ENCODE peak calls at places on chromosomes 5 and 9, in four cellular contexts. J is AG04450, R is dorsolateral prefrontal cortex, H is neural progenitor cell. Y is an unnamed sample.
A peak's percentile ranks its signal among the peaks of the same experiment; 100 is the strongest.

GRCh38 chr5:32193591-32193990 is 19.5 kb upstream of the GOLPH3 start:
- DNase-seq in R (no peak), H (no peak), J (no peak), Y (no peak)

GRCh38 chr5:179371681-179372675 is 26.7 kb upstream of the ADAMTS2 start:
- DNase-seq in H (no peak), R (no peak), J (no peak), Y (peak; percentile 43)

GRCh38 chr5:169064093-169064492 is 236.8 kb downstream of the SLIT3 start:
- DNase-seq in J (no peak), H (peak; percentile 28), R (no peak), Y (no peak)

GRCh38 chr5:172453986-172454354 is 355 bp downstream of the SH3PXD2B start:
- DNase-seq in J (no peak), H (peak; percentile 82), R (no peak), Y (peak; percentile 58)

GRCh38 chr9:89941875-89942274 is 337.1 kb downstream of the GADD45G start:
- DNase-seq in R (no peak), H (no peak), J (peak; percentile 84), Y (peak; percentile 32)

GRCh38 chr9:116646661-116647514 is 40.2 kb upstream of the TRIM32 start:
- DNase-seq in J (no peak), R (no peak), H (peak; percentile 65), Y (peak; percentile 24)

GRCh38 chr5:45109636-45110035 is 300.9 kb downstream of the MRPS30 start:
- DNase-seq in J (no peak), R (no peak), H (no peak), Y (no peak)

GRCh38 chr9:75071530-75072122 is 16.3 kb downstream of the NMRK1 start:
- DNase-seq in R (no peak), H (no peak), J (no peak), Y (peak; percentile 22)

GRCh38 chr9:36878986-36879982 is 154.8 kb downstream of the PAX5 start:
- DNase-seq in J (no peak), R (no peak), H (no peak), Y (no peak)

GRCh38 chr5:8912106-8912505 is 633.8 kb downstream of the SEMA5A start:
- DNase-seq in R (no peak), J (no peak), H (no peak), Y (no peak)

GRCh38 chr5:149298857-149299404 is 27.3 kb downstream of the AFAP1L1 start:
- DNase-seq in J (no peak), H (no peak), R (no peak), Y (no peak)

GRCh38 chr5:33425334-33425733 is 15.4 kb upstream of the TARS1 start:
- DNase-seq in R (no peak), H (no peak), J (no peak), Y (no peak)

GRCh38 chr5:1655496-1656270 is 131.9 kb upstream of the LPCAT1 start:
- DNase-seq in J (no peak), H (no peak), R (peak; percentile 18), Y (no peak)

GRCh38 chr9:6739218-6739617 is 18.6 kb upstream of the KDM4C start:
- DNase-seq in J (no peak), H (no peak), R (no peak), Y (no peak)

GRCh38 chr9:20358201-20358600 is 264.1 kb downstream of the MLLT3 start:
- DNase-seq in J (no peak), R (no peak), H (no peak), Y (no peak)

GRCh38 chr5:55986931-55987330 is 7.8 kb downstream of the IL6ST start:
- DNase-seq in R (no peak), H (no peak), J (no peak), Y (no peak)

GRCh38 chr5:134289509-134290113 is 63.7 kb upstream of the PPP2CA start:
- DNase-seq in J (peak; percentile 65), H (peak; percentile 83), R (no peak), Y (peak; percentile 60)

GRCh38 chr9:101274971-101275670 is 109.7 kb downstream of the BAAT start:
- DNase-seq in R (no peak), J (no peak), H (peak; percentile 36), Y (peak; percentile 87)

GRCh38 chr5:25090818-25091217 is 446.0 kb upstream of the CDH10 start:
- DNase-seq in H (no peak), R (no peak), J (no peak), Y (no peak)

GRCh38 chr9:134381671-134382505 is 55.6 kb downstream of the RXRA start:
- DNase-seq in H (no peak), J (no peak), R (no peak), Y (peak; percentile 24)

GRCh38 chr5:14201325-14202061 is 58.4 kb downstream of the TRIO start:
- DNase-seq in J (no peak), R (no peak), H (no peak), Y (no peak)

GRCh38 chr5:157942595-157942994 is 83.7 kb upstream of the CLINT1 start:
- DNase-seq in J (no peak), R (no peak), H (no peak), Y (no peak)

GRCh38 chr9:133478851-133479711 is at the start of gene SLC2A6:
- DNase-seq in H (peak; percentile 97), R (peak; percentile 89), J (peak; percentile 7), Y (peak; percentile 87)

GRCh38 chr5:74013222-74013621 is 387.2 kb downstream of the ARHGEF28 start:
- DNase-seq in J (no peak), H (no peak), R (no peak), Y (no peak)

GRCh38 chr9:85716031-85716877 is 25.5 kb downstream of the AGTPBP1 start:
- DNase-seq in R (no peak), J (no peak), H (no peak), Y (no peak)

GRCh38 chr9:6106576-6107339 is 91.3 kb upstream of the RANBP6 start:
- DNase-seq in H (peak; percentile 65), R (no peak), J (no peak), Y (peak; percentile 16)

GRCh38 chr9:81754245-81754644 is 64.9 kb upstream of the TLE1 start:
- DNase-seq in J (no peak), H (no peak), R (no peak), Y (no peak)

GRCh38 chr9:73839471-73839870 is 657.7 kb upstream of the RORB start:
- DNase-seq in J (no peak), R (no peak), H (no peak), Y (no peak)

GRCh38 chr5:9903806-9904205 is 273.7 kb upstream of the TAS2R1 start:
- DNase-seq in H (no peak), R (no peak), J (no peak), Y (no peak)

GRCh38 chr5:110517396-110517795 is 209.1 kb downstream of the TMEM232 start:
- DNase-seq in R (no peak), H (peak; percentile 64), J (no peak), Y (no peak)

GRCh38 chr5:113294341-113295110 is 140.3 kb downstream of the TSSK1B start:
- DNase-seq in H (peak; percentile 85), J (peak; percentile 85), R (peak; percentile 52), Y (peak; percentile 95)

GRCh38 chr5:96692436-96692835 is 30.3 kb downstream of the CAST start:
- DNase-seq in R (no peak), J (no peak), H (no peak), Y (no peak)

GRCh38 chr9:126668058-126668457 is 54.3 kb downstream of the LMX1B start:
- DNase-seq in J (no peak), R (no peak), H (no peak), Y (no peak)

GRCh38 chr9:107127608-107128007 is 155.5 kb upstream of the RAD23B start:
- DNase-seq in J (no peak), R (no peak), H (no peak), Y (no peak)

DNA sequence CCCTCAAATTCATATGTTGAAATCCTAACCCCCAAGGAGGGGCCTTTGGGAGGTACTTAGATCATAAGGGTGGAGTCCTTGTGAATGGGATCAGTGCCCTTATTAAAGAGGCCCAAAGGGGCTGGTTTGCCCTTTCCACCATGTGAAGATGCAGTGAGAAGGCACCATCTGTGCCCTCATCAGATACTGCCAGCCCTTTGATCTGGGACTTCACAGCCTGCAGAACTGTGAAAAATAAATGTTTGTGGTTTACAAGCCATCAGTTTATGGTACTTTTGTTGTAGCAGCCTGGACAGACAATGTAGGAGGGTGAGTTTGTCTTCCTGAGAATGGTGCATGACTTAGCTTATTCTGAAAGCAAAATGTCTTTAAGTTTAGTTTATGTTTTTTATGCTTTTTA is 145.9 kb downstream of the EGFLAM start:
- DNase-seq in R (no peak), H (no peak), J (no peak), Y (no peak)
- H3K27me3 ChIP-seq in R (peaks cover 4% of the 10 kb centered on the region), H (no peaks in the 10 kb centered on the region), J (peaks cover 35% of the 10 kb centered on the region), Y (no peaks in the 10 kb centered on the region)

DNA sequence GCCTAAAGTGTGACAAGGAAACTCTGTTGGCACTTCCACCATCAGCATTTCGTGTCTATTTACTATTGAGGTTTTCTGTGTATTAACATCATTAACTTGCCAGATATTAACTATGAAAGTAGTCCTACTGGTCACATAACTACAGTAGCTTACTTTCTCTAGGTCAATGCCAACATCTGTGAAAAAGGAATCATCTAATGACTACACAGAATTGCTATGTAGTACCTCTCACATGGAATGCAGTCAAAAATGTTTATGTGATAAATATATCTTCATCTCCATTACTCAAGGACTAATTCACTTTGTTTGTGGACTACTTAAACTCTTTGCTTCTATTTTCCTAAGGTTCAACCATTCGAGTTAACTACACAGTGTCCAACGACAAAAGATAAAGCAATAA is 2.1 kb downstream of the SCAI start:
- DNase-seq in R (no peak), J (no peak), H (no peak), Y (no peak)
- H3K4me3 ChIP-seq in R (no peak overlapping the region), J (no peak overlapping the region), H (no peak overlapping the region), Y (no peak overlapping the region)

DNA sequence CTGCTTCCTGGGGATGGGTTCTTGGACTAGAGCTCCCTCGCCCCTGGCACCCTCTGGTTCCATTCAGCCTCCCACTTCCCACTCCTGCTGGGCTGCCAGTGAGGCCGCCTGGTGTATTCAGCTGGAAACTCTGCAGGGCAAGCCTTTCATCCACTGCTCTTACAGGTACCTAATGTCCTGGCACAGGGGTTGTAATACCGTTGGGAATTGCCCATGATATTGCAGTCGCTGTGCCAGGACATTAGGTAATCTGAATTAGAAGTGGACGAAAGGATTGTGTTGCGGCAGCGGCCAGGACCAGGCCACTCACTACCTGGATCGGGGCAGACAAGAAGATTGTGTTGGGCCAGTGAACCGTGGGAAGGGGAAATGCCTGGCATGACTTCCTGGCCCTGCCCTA is 13.1 kb downstream of the TMOD1 start:
- DNase-seq in J (no peak), R (no peak), H (no peak), Y (no peak)
- TF ChIP-seq CTCF in J (no peak), R (no peak), H (no peak), Y (no peak)

GRCh38 chr9:38205279-38205678 is 136.3 kb upstream of the SHB start:
- DNase-seq in J (no peak), H (no peak), R (no peak), Y (no peak)

GRCh38 chr9:38212016-38212415 is 143.0 kb upstream of the SHB start:
- DNase-seq in J (no peak), R (no peak), H (no peak), Y (no peak)

GRCh38 chr9:38208206-38208901 is 139.3 kb upstream of the SHB start:
- DNase-seq in J (no peak), H (peak; percentile 51), R (no peak), Y (peak; percentile 61)

GRCh38 chr9:38211002-38211401 is 142.0 kb upstream of the SHB start:
- DNase-seq in H (no peak), R (no peak), J (no peak), Y (no peak)

GRCh38 chr9:38207247-38207778 is 138.3 kb upstream of the SHB start:
- DNase-seq in H (no peak), R (no peak), J (no peak), Y (no peak)
- H3K27me3 ChIP-seq in H (peaks cover 20% of the 10 kb centered on the region), R (no peaks in the 10 kb centered on the region), J (peaks cover 17% of the 10 kb centered on the region), Y (no peaks in the 10 kb centered on the region)

GRCh38 chr9:123266655-123267421 is 1.5 kb downstream of the STRBP start:
- DNase-seq in J (no peak), H (no peak), R (no peak), Y (no peak)
- H3K4me3 ChIP-seq in J (no peak overlapping the region), H (peak overlapping the region; percentile 100), R (peak overlapping the region; percentile 29), Y (peak overlapping the region; percentile 88)